ENCODE peak calls at places on chromosomes 12 and 14, in six cellular contexts. D is NB4, X is body of pancreas, O is A673, P is breast epithelium, I is HAP-1. K is an unnamed sample.

GRCh38 chr12:130878193-130879185 is 6.6 kb downstream of the RAN start:
- DNase-seq in P (no peak), O (no peak), I (no peak), X (no peak), D (peak; percentile 60), K (no peak)

GRCh38 chr12:27674989-27675388 is 21.3 kb upstream of the REP15 start:
- DNase-seq in O (no peak), D (no peak), X (no peak), P (no peak), I (no peak), K (no peak)

GRCh38 chr14:63342381-63342780 is 23.6 kb upstream of the GPHB5 start:
- DNase-seq in I (no peak), D (no peak), X (no peak), P (no peak), O (peak; percentile 69), K (no peak)

GRCh38 chr12:57621497-57622292 is 10.5 kb downstream of the ARHGEF25 start:
- DNase-seq in I (no peak), D (peak; percentile 59), X (peak; percentile 67), P (no peak), O (peak; percentile 61), K (no peak)

GRCh38 chr12:71636704-71637115 is 26.9 kb downstream of the ZFC3H1 start:
- DNase-seq in D (peak; percentile 73), I (peak; percentile 75), P (no peak), X (no peak), O (peak; percentile 86), K (no peak)

GRCh38 chr14:74176404-74176788 is 62.9 kb upstream of the VSX2 start:
- DNase-seq in D (peak; percentile 58), O (no peak), P (no peak), X (no peak), I (no peak), K (no peak)

GRCh38 chr14:95314609-95315008 is 5.1 kb downstream of the CLMN start:
- DNase-seq in O (no peak), I (no peak), P (peak; percentile 70), X (peak; percentile 66), D (peak; percentile 55), K (no peak)

GRCh38 chr12:52121848-52122838 is 42.6 kb downstream of the SMIM41 start:
- DNase-seq in X (peak; percentile 76), D (peak; percentile 76), O (peak; percentile 81), P (no peak), I (peak; percentile 83), K (no peak)

GRCh38 chr14:61355892-61356325 is 34.5 kb downstream of the PRKCH start:
- DNase-seq in P (peak; percentile 83), D (peak; percentile 6), I (no peak), X (peak; percentile 51), O (peak; percentile 65), K (no peak)

GRCh38 chr14:80208426-80208950 is 2.8 kb downstream of the DIO2 start:
- DNase-seq in O (no peak), I (no peak), D (no peak), P (no peak), X (no peak), K (no peak)

GRCh38 chr12:64656429-64656828 is 46.1 kb downstream of the RASSF3 start:
- DNase-seq in P (no peak), X (peak; percentile 42), I (no peak), D (no peak), O (no peak), K (no peak)

GRCh38 chr12:88194868-88195267 is 52.8 kb downstream of the TMTC3 start:
- DNase-seq in I (no peak), O (no peak), P (no peak), X (no peak), D (no peak), K (no peak)

GRCh38 chr14:104271394-104271793 is 133.0 kb downstream of the KIF26A start:
- DNase-seq in P (no peak), O (no peak), I (no peak), D (no peak), X (no peak), K (no peak)

GRCh38 chr12:113439606-113440030 is 17.4 kb downstream of the SDSL start:
- DNase-seq in P (no peak), I (peak; percentile 47), O (peak; percentile 65), X (peak; percentile 64), D (peak; percentile 54), K (no peak)

GRCh38 chr14:61918998-61919397 is 156.8 kb downstream of the SNAPC1 start:
- DNase-seq in I (no peak), X (no peak), O (no peak), D (no peak), P (no peak), K (no peak)

GRCh38 chr12:48296586-48297396 is 53.9 kb downstream of the ZNF641 start:
- DNase-seq in X (peak; percentile 89), I (no peak), P (peak; percentile 56), D (peak; percentile 40), O (peak; percentile 85), K (no peak)

GRCh38 chr12:81078469-81079196 is 754 bp downstream of the ACSS3 start:
- DNase-seq in D (no peak), X (peak; percentile 35), O (peak; percentile 83), P (no peak), I (no peak), K (no peak)

GRCh38 chr14:57749267-57749666 is 116.6 kb downstream of the SLC35F4 start:
- DNase-seq in O (no peak), P (no peak), I (no peak), D (no peak), X (no peak), K (no peak)

GRCh38 chr14:60092516-60092915 is 793 bp downstream of the PCNX4 start:
- DNase-seq in X (no peak), O (peak; percentile 45), D (peak; percentile 61), P (no peak), I (no peak), K (no peak)

GRCh38 chr14:34072921-34073320 is 122.0 kb upstream of the EGLN3 start:
- DNase-seq in P (no peak), D (peak; percentile 18), O (no peak), X (no peak), I (no peak), K (no peak)

GRCh38 chr14:100665518-100666032 is 61.1 kb upstream of the DLK1 start:
- DNase-seq in O (no peak), P (peak; percentile 43), I (no peak), D (no peak), X (peak; percentile 79), K (no peak)

GRCh38 chr12:56188786-56189335 is 422 bp downstream of the SMARCC2 start:
- DNase-seq in O (peak; percentile 32), D (no peak), P (no peak), X (no peak), I (no peak), K (no peak)

GRCh38 chr12:105523164-105524057 is 192.9 kb downstream of the C12orf75 start:
- DNase-seq in O (peak; percentile 31), P (no peak), I (no peak), D (no peak), X (peak; percentile 19), K (peak; percentile 92)

GRCh38 chr14:77872152-77872551 is 72.2 kb downstream of the ADCK1 start:
- DNase-seq in P (no peak), O (no peak), I (no peak), X (no peak), D (no peak), K (no peak)

GRCh38 chr12:127334924-127335644 is 931.9 kb upstream of the TMEM132C start:
- DNase-seq in D (no peak), P (no peak), O (no peak), I (no peak), X (no peak), K (no peak)

GRCh38 chr12:116984098-116984497 is 73.3 kb downstream of the FBXW8 start:
- DNase-seq in O (no peak), I (no peak), P (no peak), X (no peak), D (no peak), K (no peak)

GRCh38 chr14:36524874-36525745 is 5.1 kb upstream of the NKX2-1 start:
- DNase-seq in D (peak; percentile 13), O (peak; percentile 74), P (no peak), I (peak; percentile 59), X (peak; percentile 41), K (no peak)

GRCh38 chr12:92065018-92065499 is 80.6 kb downstream of the BTG1 start:
- DNase-seq in D (no peak), X (peak; percentile 90), O (no peak), P (no peak), I (no peak), K (no peak)

GRCh38 chr12:105418232-105418631 is 87.7 kb downstream of the C12orf75 start:
- DNase-seq in X (no peak), I (no peak), D (no peak), O (no peak), P (no peak), K (peak; percentile 98)

GRCh38 chr12:93571854-93572711 is at the start of gene SOCS2:
- DNase-seq in O (no peak), I (no peak), X (peak; percentile 25), D (no peak), P (no peak), K (no peak)

GRCh38 chr12:30877110-30877875 is 49.3 kb upstream of the TSPAN11 start:
- DNase-seq in I (no peak), O (no peak), P (no peak), D (no peak), X (no peak), K (no peak)

GRCh38 chr14:90491868-90492560 is 95.2 kb downstream of the CALM1 start:
- DNase-seq in O (no peak), D (no peak), X (no peak), P (no peak), I (no peak), K (no peak)
- H3K4me3 ChIP-seq in O (no peak overlapping the region), D (no peak overlapping the region), X (no peak overlapping the region), P (no peak overlapping the region), I (no peak overlapping the region), K (no peak overlapping the region)

DNA sequence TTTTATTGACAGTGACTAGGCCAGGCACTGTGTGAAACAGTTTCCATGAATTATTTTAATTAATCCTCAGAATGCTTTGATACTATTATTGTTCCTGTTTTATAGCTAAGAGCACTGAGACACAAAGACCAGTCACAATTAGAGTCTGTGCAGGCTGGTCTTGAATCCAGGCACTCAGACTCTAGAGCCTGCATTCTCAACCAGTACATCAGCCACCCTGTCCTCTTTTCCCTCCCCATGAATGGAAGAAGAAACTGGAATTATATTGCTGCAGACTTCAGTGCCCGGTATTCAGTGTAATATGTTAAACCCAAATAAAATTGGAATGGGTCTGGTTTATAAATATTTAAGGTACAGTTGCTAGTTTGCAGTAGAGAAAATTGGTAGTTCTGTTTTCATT is 303.0 kb upstream of the RGS6 start:
- DNase-seq in X (no peak), D (no peak), I (no peak), O (no peak), P (no peak), K (no peak)
- H3K4me3 ChIP-seq in X (no peak overlapping the region), D (no peak overlapping the region), I (no peak overlapping the region), O (no peak overlapping the region), P (no peak overlapping the region), K (no peak overlapping the region)

GRCh38 chr12:54127538-54128259 is 61.1 kb downstream of the SMUG1 start:
- DNase-seq in D (peak; percentile 0), X (no peak), O (no peak), I (no peak), P (no peak), K (no peak)
- H3K4me3 ChIP-seq in D (no peak overlapping the region), X (no peak overlapping the region), O (no peak overlapping the region), I (no peak overlapping the region), P (peak overlapping the region; percentile 75), K (peak overlapping the region; percentile 72)

DNA sequence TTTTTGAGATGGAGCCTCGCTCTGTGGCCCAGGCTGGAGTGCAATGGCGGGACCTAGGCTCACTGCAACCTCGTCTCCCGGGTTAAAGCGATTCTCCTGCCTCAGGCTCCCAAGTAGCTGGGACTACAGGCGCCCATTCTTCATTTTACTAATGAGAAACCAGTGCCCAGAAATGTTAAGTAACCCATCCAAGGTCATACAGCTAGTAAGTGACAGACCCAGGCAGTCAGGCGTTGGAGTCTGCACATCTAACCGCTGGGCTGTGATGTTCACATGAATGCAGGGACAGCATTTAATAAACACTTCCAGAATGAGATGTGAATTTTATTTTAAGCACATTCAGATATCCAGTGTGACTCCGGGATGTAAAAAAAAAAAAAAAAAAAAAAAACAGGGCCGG is 1.3 kb upstream of the TRIP11 start:
- DNase-seq in I (no peak), D (no peak), X (peak; percentile 22), O (no peak), P (no peak), K (no peak)
- H3K4me3 ChIP-seq in I (peak overlapping the region; percentile 90), D (peak overlapping the region; percentile 77), X (peak overlapping the region; percentile 55), O (peak overlapping the region; percentile 81), P (peak overlapping the region; percentile 85), K (peak overlapping the region; percentile 91)